ENCODE peak calls at places on chromosomes 13 and 19, in eight cellular contexts. B is OCI-LY7, K is mammary epithelial cell, S is foreskin fibroblast, N is AG10803, F is transverse colon, Q is kidney epithelial cell, E is osteocyte. R is an unnamed sample.

GRCh38 chr13:113592571-113592970 is 8.0 kb downstream of the TFDP1 start:
- DNase-seq in B (no peak), K (no peak), S (no peak), N (no peak), F (peak), Q (no peak), E (peak), R (no peak)

GRCh38 chr13:31052478-31052877 is 109.2 kb downstream of the HSPH1 start:
- DNase-seq in B (no peak), K (no peak), S (no peak), N (no peak), F (no peak), Q (no peak), E (no peak), R (no peak)

GRCh38 chr13:75368167-75368566 is 113.8 kb downstream of the TBC1D4 start:
- DNase-seq in B (no peak), K (peak), S (peak), N (peak), F (no peak), Q (peak), E (no peak), R (no peak)

GRCh38 chr19:18257503-18258470 is 16.5 kb downstream of the IQCN start:
- DNase-seq in B (no peak), K (no peak), S (no peak), N (no peak), F (no peak), Q (no peak), E (no peak), R (no peak)

GRCh38 chr13:40983269-40983668 is 35.8 kb downstream of the ELF1 start:
- DNase-seq in B (no peak), K (no peak), S (no peak), N (no peak), F (no peak), Q (no peak), E (no peak), R (no peak)

GRCh38 chr13:101978546-101979315 is 423.1 kb downstream of the FGF14 start:
- DNase-seq in B (no peak), K (no peak), S (no peak), N (no peak), F (no peak), Q (no peak), E (no peak), R (no peak)

GRCh38 chr19:17965370-17966114 is 1.4 kb upstream of the KCNN1 start:
- DNase-seq in B (no peak), K (no peak), S (no peak), N (no peak), F (no peak), Q (no peak), E (no peak), R (no peak)

GRCh38 chr13:51644649-51645048 is 60.4 kb downstream of the WDFY2 start:
- DNase-seq in B (peak), K (peak), S (no peak), N (peak), F (no peak), Q (no peak), E (no peak), R (no peak)

GRCh38 chr13:30181856-30182651 is 125.3 kb downstream of the KATNAL1 start:
- DNase-seq in B (no peak), K (no peak), S (no peak), N (no peak), F (no peak), Q (no peak), E (no peak), R (no peak)

GRCh38 chr19:41001243-41001971 is 10.3 kb downstream of the CYP2B6 start:
- DNase-seq in B (no peak), K (no peak), S (no peak), N (no peak), F (no peak), Q (no peak), E (no peak), R (no peak)

GRCh38 chr13:25886438-25887214 is 165.2 kb downstream of the SHISA2 start:
- DNase-seq in B (no peak), K (peak), S (peak), N (peak), F (no peak), Q (peak), E (no peak), R (no peak)

GRCh38 chr13:33678906-33679657 is 138.9 kb upstream of the RFC3 start:
- DNase-seq in B (no peak), K (peak), S (no peak), N (peak), F (peak), Q (peak), E (no peak), R (no peak)

GRCh38 chr19:566403-566802 is 6.0 kb upstream of the BSG start:
- DNase-seq in B (no peak), K (no peak), S (peak), N (peak), F (peak), Q (no peak), E (no peak), R (no peak)

GRCh38 chr13:20391597-20392452 is 133.8 kb downstream of the CRYL1 start:
- DNase-seq in B (no peak), K (no peak), S (no peak), N (no peak), F (no peak), Q (no peak), E (peak), R (peak)

GRCh38 chr19:23507441-23507840 is 112.2 kb upstream of the ZNF91 start:
- DNase-seq in B (no peak), K (no peak), S (no peak), N (no peak), F (no peak), Q (no peak), E (no peak), R (no peak)

GRCh38 chr13:43961909-43962308 is 82.2 kb downstream of the LACC1 start:
- DNase-seq in B (no peak), K (peak), S (no peak), N (no peak), F (no peak), Q (no peak), E (no peak), R (no peak)

GRCh38 chr19:31270897-31271568 is 78.2 kb downstream of the TSHZ3 start:
- DNase-seq in B (no peak), K (no peak), S (no peak), N (peak), F (no peak), Q (no peak), E (no peak), R (peak)

GRCh38 chr13:42211704-42212103 is 60.2 kb upstream of the AKAP11 start:
- DNase-seq in B (no peak), K (peak), S (peak), N (peak), F (no peak), Q (no peak), E (no peak), R (no peak)

GRCh38 chr13:20566424-20566916 is 487 bp upstream of the IFT88 start:
- DNase-seq in B (no peak), K (peak), S (peak), N (peak), F (peak), Q (peak), E (no peak), R (no peak)

GRCh38 chr19:18967358-18968146 is 26.5 kb upstream of the HOMER3 start:
- DNase-seq in B (no peak), K (peak), S (peak), N (peak), F (peak), Q (peak), E (no peak), R (peak)

GRCh38 chr13:113499936-113500335 is 9.4 kb upstream of the DCUN1D2 start:
- DNase-seq in B (no peak), K (peak), S (peak), N (peak), F (no peak), Q (no peak), E (no peak), R (no peak)

GRCh38 chr19:7541828-7542443 is 6.4 kb downstream of the PNPLA6 start:
- DNase-seq in B (no peak), K (no peak), S (no peak), N (no peak), F (no peak), Q (no peak), E (peak), R (no peak)

GRCh38 chr13:43905435-43906031 is 25.8 kb downstream of the LACC1 start:
- DNase-seq in B (peak), K (peak), S (peak), N (peak), F (no peak), Q (peak), E (no peak), R (peak)

GRCh38 chr13:76672422-76672821 is 213.8 kb downstream of the KCTD12 start:
- DNase-seq in B (no peak), K (peak), S (no peak), N (peak), F (no peak), Q (no peak), E (no peak), R (no peak)

GRCh38 chr19:4534836-4535658 is at the start of gene PLIN5:
- DNase-seq in B (peak), K (no peak), S (no peak), N (no peak), F (peak), Q (no peak), E (peak), R (peak)
- TF ChIP-seq CTCF in B (peak), K (no peak), S (no peak), N (no peak), F (no peak), Q (no peak), E (no peak), R (no peak)

GRCh38 chr19:16185123-16185924 is at the start of gene FAM32A:
- DNase-seq in B (peak), K (peak), S (peak), N (peak), F (peak), Q (peak), E (peak), R (peak)
- TF ChIP-seq CTCF in B (no peak), K (no peak), S (no peak), N (peak), F (peak), Q (peak), E (peak), R (peak)

GRCh38 chr19:50025794-50026549 is at the start of gene ZNF473:
- DNase-seq in B (peak), K (peak), S (peak), N (peak), F (peak), Q (peak), E (peak), R (peak)

GRCh38 chr19:50024719-50025021 is 502 bp downstream of the VRK3 start:
- DNase-seq in B (no peak), K (no peak), S (no peak), N (no peak), F (no peak), Q (no peak), E (no peak), R (no peak)

GRCh38 chr19:50022823-50023222 is 2.3 kb downstream of the VRK3 start:
- DNase-seq in B (no peak), K (no peak), S (no peak), N (no peak), F (no peak), Q (no peak), E (no peak), R (no peak)

GRCh38 chr19:50026550-50026906 is 723 bp downstream of the ZNF473 start:
- DNase-seq in B (no peak), K (no peak), S (no peak), N (no peak), F (no peak), Q (no peak), E (no peak), R (no peak)

DNA sequence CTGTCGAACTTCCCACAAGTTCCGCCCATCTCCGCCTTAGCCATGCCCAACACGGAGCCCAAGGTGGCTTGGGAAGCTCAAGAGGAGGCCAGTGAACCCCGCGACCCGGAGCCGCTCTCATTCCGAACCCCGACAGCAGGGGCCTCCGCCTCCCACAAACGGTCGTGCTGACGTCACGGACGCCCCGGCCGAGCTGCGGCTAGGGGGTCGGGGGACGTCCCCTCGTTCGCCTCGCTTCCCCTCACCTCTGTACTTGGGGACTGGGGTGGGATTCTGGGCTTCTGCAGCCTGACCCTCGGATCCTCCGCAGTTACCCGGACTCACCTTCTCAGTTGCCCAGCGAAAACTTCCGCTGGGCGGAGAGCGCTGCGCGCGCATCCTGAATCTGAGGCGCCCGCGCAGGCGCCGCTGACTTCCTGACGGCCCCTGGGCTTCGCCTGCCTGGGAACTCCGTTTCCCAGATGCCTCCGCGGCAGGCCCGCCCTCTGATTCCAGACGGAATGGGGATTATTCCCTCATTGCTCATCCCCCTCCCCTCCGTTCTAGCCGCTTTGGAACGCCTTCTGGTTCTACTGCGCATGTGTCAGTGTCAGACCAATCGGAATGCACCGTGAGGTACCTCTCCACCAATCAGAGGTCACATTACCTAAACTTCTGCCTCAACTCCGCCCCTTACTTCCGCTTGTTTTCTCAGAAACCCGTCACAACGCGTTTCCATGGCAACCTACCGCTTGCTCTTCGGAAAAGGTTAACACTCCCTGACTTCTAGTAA is at the start of gene VRK3:
- DNase-seq in B (peak), K (peak), S (peak), N (peak), F (peak), Q (peak), E (peak), R (peak)
- TF ChIP-seq CTCF in B (no peak), K (peak), S (no peak), N (peak), F (no peak), Q (no peak), E (peak), R (no peak)

DNA sequence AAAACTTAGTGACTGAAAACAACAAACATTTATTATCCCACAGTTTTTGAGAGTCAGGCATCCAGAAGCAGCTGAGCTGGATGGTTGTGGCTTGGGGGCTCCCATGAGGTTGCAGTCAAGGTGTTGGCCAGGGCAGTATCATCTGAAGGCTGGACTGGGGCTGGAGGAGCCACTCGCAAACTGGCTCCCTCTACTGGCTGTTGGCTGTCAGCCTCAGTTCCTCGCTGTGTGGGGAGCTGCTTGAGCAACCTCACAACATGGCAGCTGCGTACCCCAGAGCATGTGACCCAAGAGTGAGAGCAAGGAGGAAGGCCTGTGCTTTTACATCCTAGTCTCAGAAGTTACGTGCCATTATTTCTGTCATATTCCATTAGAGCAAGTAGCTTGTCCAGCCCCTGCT is 9.7 kb downstream of the YJU2 start:
- DNase-seq in B (no peak), K (no peak), S (no peak), N (no peak), F (no peak), Q (no peak), E (no peak), R (no peak)
- TF ChIP-seq CTCF in B (peak), K (peak), S (no peak), N (no peak), F (no peak), Q (peak), E (no peak), R (no peak)

GRCh38 chr19:38792250-38793111 is 3.5 kb downstream of the LGALS7B start:
- DNase-seq in B (no peak), K (no peak), S (no peak), N (no peak), F (peak), Q (no peak), E (no peak), R (no peak)
- TF ChIP-seq CTCF in B (no peak), K (peak), S (peak), N (peak), F (peak), Q (peak), E (no peak), R (no peak)

DNA sequence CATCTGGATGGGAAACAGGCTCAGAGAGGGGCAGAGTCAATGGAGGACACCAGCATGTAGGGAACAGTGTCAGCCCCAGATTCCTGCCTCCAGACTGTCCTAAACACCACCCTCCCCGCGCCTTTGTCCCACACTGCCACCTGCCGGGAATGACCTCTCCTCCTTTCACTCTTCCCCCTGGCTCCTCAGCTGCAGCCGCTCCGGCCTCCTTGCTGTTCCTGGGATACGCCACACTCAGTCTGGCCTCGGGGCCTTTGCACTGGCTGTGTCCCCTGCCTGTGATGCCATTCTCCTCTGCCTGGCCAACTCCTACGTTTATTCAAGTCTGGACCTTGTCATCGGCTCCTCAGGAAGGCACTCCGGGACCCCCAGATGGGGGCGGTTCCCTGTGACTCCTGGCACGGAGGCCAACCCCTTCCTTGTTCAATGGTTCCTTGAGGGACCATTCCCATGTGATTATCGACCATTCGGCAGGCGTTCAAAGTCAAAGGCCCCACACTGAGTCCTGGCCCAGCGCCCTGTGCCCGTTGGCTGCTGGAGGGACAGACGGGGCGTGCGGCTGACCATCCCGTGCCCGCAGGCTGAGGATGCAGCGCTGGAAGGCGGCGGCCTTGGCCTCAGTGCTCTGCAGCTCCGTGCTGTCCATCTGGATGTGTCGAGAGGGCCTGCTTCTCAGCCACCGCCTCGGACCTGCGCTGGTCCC is 15.8 kb downstream of the FUT6 start:
- DNase-seq in B (no peak), K (no peak), S (no peak), N (no peak), F (peak), Q (no peak), E (no peak), R (no peak)
- TF ChIP-seq CTCF in B (peak), K (no peak), S (no peak), N (peak), F (no peak), Q (peak), E (peak), R (no peak)

GRCh38 chr19:38375748-38376147 is 1.4 kb downstream of the PSMD8 start:
- DNase-seq in B (no peak), K (peak), S (peak), N (peak), F (no peak), Q (no peak), E (no peak), R (no peak)

GRCh38 chr19:38373907-38374331 is 452 bp upstream of the PSMD8 start:
- DNase-seq in B (no peak), K (no peak), S (no peak), N (no peak), F (no peak), Q (no peak), E (no peak), R (no peak)

GRCh38 chr19:38375098-38375493 is 725 bp downstream of the PSMD8 start:
- DNase-seq in B (no peak), K (no peak), S (no peak), N (no peak), F (no peak), Q (no peak), E (no peak), R (no peak)

GRCh38 chr19:38376576-38376975 is 2.2 kb downstream of the PSMD8 start:
- DNase-seq in B (no peak), K (no peak), S (no peak), N (no peak), F (no peak), Q (no peak), E (no peak), R (no peak)

GRCh38 chr19:38374332-38375097 is at the start of gene PSMD8:
- DNase-seq in B (peak), K (peak), S (peak), N (peak), F (peak), Q (peak), E (peak), R (peak)
- TF ChIP-seq CTCF in B (peak), K (no peak), S (peak), N (no peak), F (no peak), Q (peak), E (peak), R (no peak)

GRCh38 chr19:30120860-30121484 is 178.9 kb downstream of the URI1 start:
- DNase-seq in B (no peak), K (no peak), S (no peak), N (no peak), F (no peak), Q (no peak), E (no peak), R (no peak)
- TF ChIP-seq CTCF in B (no peak), K (no peak), S (no peak), N (no peak), F (no peak), Q (no peak), E (no peak), R (no peak)